ENCODE peak calls at places on chromosome 11, in ten cellular contexts. B is activated gamma-delta T cell treated with anti-CD3 and anti-CD28 coated beads, Interleukin-2, amount 50 U/mL, for 16 hours; G is activated CD4-positive, alpha-beta T cell treated with anti-CD3 and anti-CD28 coated beads for 24 hours; U is lower leg skin; T is GM12892; V is transverse colon; O is NCI-H1048; L is pancreas; J is fibroblast of pulmonary artery; E is EH. A is an unnamed sample.

GRCh38 chr11:69873166-69874077 is 54.2 kb upstream of the FGF3 start:
- DNase-seq in B (no peak), L (no peak), O (no peak), G (no peak), E (no peak), T (no peak), J (no peak), U (peak), V (no peak), A (no peak)

GRCh38 chr11:61881397-61881796 is 9.9 kb downstream of the FADS3 start:
- DNase-seq in L (no peak), J (no peak), G (no peak), B (no peak), U (no peak), V (no peak), E (no peak), O (no peak), T (no peak), A (peak)

GRCh38 chr11:116187026-116187425 is 585.8 kb downstream of the BUD13 start:
- DNase-seq in J (no peak), B (no peak), O (no peak), U (no peak), G (no peak), E (no peak), L (no peak), T (no peak), V (no peak), A (no peak)

GRCh38 chr11:73950869-73951710 is at the start of gene DNAJB13:
- DNase-seq in E (peak), B (no peak), V (peak), J (peak), T (peak), O (no peak), U (no peak), G (no peak), L (no peak), A (peak)

GRCh38 chr11:128860571-128861361 is 6.3 kb downstream of the KCNJ1 start:
- DNase-seq in B (no peak), E (peak), V (no peak), O (no peak), T (no peak), G (no peak), J (no peak), U (no peak), L (no peak), A (no peak)

GRCh38 chr11:47715082-47715669 is at the start of gene AGBL2:
- DNase-seq in B (peak), U (peak), O (peak), G (peak), L (peak), E (peak), T (peak), J (peak), V (peak), A (peak)

GRCh38 chr11:128405693-128406364 is 181.5 kb downstream of the ETS1 start:
- DNase-seq in L (no peak), G (no peak), O (no peak), J (peak), B (no peak), U (no peak), T (no peak), E (no peak), V (no peak), A (no peak)

GRCh38 chr11:110000045-110000502 is 93.1 kb upstream of the ZC3H12C start:
- DNase-seq in J (peak), E (peak), G (no peak), L (no peak), T (peak), B (no peak), O (no peak), U (no peak), V (no peak), A (peak)

GRCh38 chr11:85923455-85923854 is 68.3 kb downstream of the CCDC83 start:
- DNase-seq in G (no peak), J (no peak), B (no peak), U (no peak), O (no peak), V (no peak), L (no peak), T (no peak), E (no peak), A (no peak)

GRCh38 chr11:124863137-124863825 is 2.0 kb upstream of the ROBO3 start:
- DNase-seq in J (peak), B (no peak), U (peak), E (peak), V (no peak), O (no peak), L (no peak), T (no peak), G (no peak), A (no peak)

GRCh38 chr11:83511646-83512045 is 225.5 kb upstream of the CCDC90B start:
- DNase-seq in U (no peak), T (no peak), B (no peak), L (no peak), V (no peak), E (no peak), G (no peak), O (no peak), J (no peak), A (no peak)

GRCh38 chr11:37248145-37248544 is 650.1 kb upstream of the RAG2 start:
- DNase-seq in J (no peak), B (no peak), V (no peak), O (no peak), G (no peak), T (no peak), E (no peak), U (no peak), L (no peak), A (no peak)

GRCh38 chr11:73200256-73200655 is 17.8 kb upstream of the P2RY2 start:
- DNase-seq in B (no peak), E (no peak), V (no peak), G (no peak), O (no peak), T (no peak), J (no peak), U (peak), L (no peak), A (no peak)

GRCh38 chr11:63682045-63682915 is 980 bp downstream of the RTN3 start:
- DNase-seq in T (no peak), V (peak), U (peak), E (peak), J (peak), O (no peak), L (peak), G (no peak), B (no peak), A (peak)

GRCh38 chr11:122253541-122254317 is 137.7 kb upstream of the BLID start:
- DNase-seq in L (peak), E (peak), G (no peak), T (no peak), J (peak), O (no peak), B (no peak), U (no peak), V (no peak), A (no peak)

GRCh38 chr11:75821202-75821601 is 6.2 kb downstream of the UVRAG start:
- DNase-seq in B (no peak), O (no peak), E (no peak), G (no peak), U (no peak), V (no peak), L (no peak), J (no peak), T (no peak), A (no peak)

GRCh38 chr11:121762820-121763219 is 310.1 kb upstream of the SORL1-AS1 start:
- DNase-seq in J (peak), V (no peak), G (no peak), E (peak), B (no peak), U (no peak), O (no peak), L (no peak), T (no peak), A (peak)

GRCh38 chr11:126082251-126083109 is 19.8 kb upstream of the CDON start:
- DNase-seq in E (no peak), L (no peak), U (peak), O (peak), B (no peak), G (no peak), T (no peak), V (no peak), J (no peak), A (no peak)

GRCh38 chr11:44855138-44855849 is 95.4 kb downstream of the TP53I11 start:
- DNase-seq in T (no peak), G (no peak), L (no peak), J (no peak), B (no peak), E (peak), V (no peak), O (no peak), U (no peak), A (no peak)